ENCODE peak calls at places on chromosomes 12 and 14, in five cellular contexts. E is aorta, B is adipocyte, I is GM06990, U is GM23248. N is an unnamed sample.

GRCh38 chr12:43210437-43211197 is 341.4 kb downstream of the ADAMTS20 start:
- DNase-seq in E (no peak), B (peak), I (peak), U (peak), N (peak)

GRCh38 chr12:42862055-42862454 is 272.5 kb upstream of the PRICKLE1 start:
- DNase-seq in E (no peak), B (no peak), I (no peak), U (no peak), N (no peak)

GRCh38 chr12:92968201-92968813 is 39.2 kb upstream of the EEA1 start:
- DNase-seq in E (no peak), B (no peak), I (no peak), U (peak), N (no peak)

GRCh38 chr12:32603858-32604257 is 75.2 kb upstream of the DNM1L start:
- DNase-seq in E (no peak), B (peak), I (peak), U (peak), N (peak)

GRCh38 chr12:2559931-2560715 is 234.6 kb upstream of the FKBP4 start:
- DNase-seq in E (no peak), B (peak), I (no peak), U (no peak), N (no peak)

GRCh38 chr12:114480309-114481199 is 74.6 kb upstream of the TBX5 start:
- DNase-seq in E (no peak), B (peak), I (no peak), U (peak), N (peak)

GRCh38 chr12:67747869-67748760 is 99.6 kb downstream of the DYRK2 start:
- DNase-seq in E (no peak), B (peak), I (no peak), U (peak), N (no peak)

GRCh38 chr14:49512147-49512551 is 74.0 kb downstream of the RPS29 start:
- DNase-seq in E (no peak), B (peak), I (no peak), U (peak), N (peak)

GRCh38 chr12:47837190-47838171 is 17.8 kb upstream of the HDAC7 start:
- DNase-seq in E (peak), B (peak), I (no peak), U (peak), N (no peak)

GRCh38 chr14:63659726-63660125 is 18.1 kb upstream of the WDR89 start:
- DNase-seq in E (no peak), B (no peak), I (no peak), U (no peak), N (no peak)

GRCh38 chr12:121145221-121145620 is 12.5 kb downstream of the P2RX7 start:
- DNase-seq in E (no peak), B (no peak), I (no peak), U (peak), N (no peak)

GRCh38 chr12:68890701-68891113 is 42.3 kb downstream of the CPM start:
- DNase-seq in E (no peak), B (no peak), I (no peak), U (no peak), N (no peak)

GRCh38 chr12:30457621-30458289 is 237.9 kb downstream of the IPO8 start:
- DNase-seq in E (no peak), B (peak), I (no peak), U (peak), N (peak)

GRCh38 chr14:58904771-58905170 is 267.0 kb downstream of the DACT1 start:
- DNase-seq in E (no peak), B (peak), I (no peak), U (peak), N (no peak)

GRCh38 chr12:51441583-51441982 is 17.0 kb downstream of the SLC4A8 start:
- DNase-seq in E (no peak), B (peak), I (no peak), U (peak), N (peak)

GRCh38 chr12:30774599-30774998 is 19.8 kb upstream of the CAPRIN2 start:
- DNase-seq in E (no peak), B (no peak), I (no peak), U (no peak), N (no peak)

GRCh38 chr14:59188461-59189280 is at the start of gene DAAM1:
- DNase-seq in E (peak), B (peak), I (peak), U (peak), N (peak)

GRCh38 chr12:131959137-131959536 is 9.4 kb downstream of the EP400 start:
- DNase-seq in E (no peak), B (no peak), I (no peak), U (no peak), N (no peak)

GRCh38 chr12:124862768-124863408 is 776 bp downstream of the SCARB1 start:
- DNase-seq in E (no peak), B (peak), I (peak), U (peak), N (no peak)

GRCh38 chr14:67856806-67857205 is 37.2 kb downstream of the RAD51B start:
- DNase-seq in E (no peak), B (peak), I (no peak), U (no peak), N (no peak)

GRCh38 chr12:28899951-28900350 is 249.1 kb upstream of the FAR2 start:
- DNase-seq in E (no peak), B (peak), I (no peak), U (peak), N (peak)

GRCh38 chr14:31085027-31085426 is 58.8 kb upstream of the STRN3 start:
- DNase-seq in E (no peak), B (no peak), I (no peak), U (no peak), N (no peak)

GRCh38 chr12:83823386-83824045 is 1089.1 kb downstream of the SLC6A15 start:
- DNase-seq in E (peak), B (no peak), I (no peak), U (peak), N (no peak)

GRCh38 chr14:59534361-59534987 is 42.1 kb downstream of the CCDC175 start:
- DNase-seq in E (no peak), B (no peak), I (no peak), U (no peak), N (no peak)

GRCh38 chr14:59116984-59117415 is 71.5 kb upstream of the DAAM1 start:
- DNase-seq in E (no peak), B (no peak), I (peak), U (peak), N (no peak)

GRCh38 chr14:102314242-102315011 is 5.1 kb upstream of the ZNF839 start:
- DNase-seq in E (peak), B (peak), I (peak), U (peak), N (peak)

GRCh38 chr14:53840444-53840843 is 116.2 kb downstream of the BMP4 start:
- DNase-seq in E (no peak), B (no peak), I (no peak), U (no peak), N (no peak)

GRCh38 chr12:43648636-43649035 is 96.6 kb upstream of the ADAMTS20 start:
- DNase-seq in E (no peak), B (no peak), I (no peak), U (no peak), N (no peak)

GRCh38 chr12:6827982-6828670 is at the start of gene P3H3:
- DNase-seq in E (peak), B (peak), I (no peak), U (peak), N (no peak)

GRCh38 chr12:122873540-122873939 is 22.4 kb downstream of the VPS37B start:
- DNase-seq in E (peak), B (no peak), I (no peak), U (no peak), N (no peak)

GRCh38 chr14:73935666-73936065 is 14.2 kb downstream of the FAM161B start:
- DNase-seq in E (no peak), B (peak), I (no peak), U (peak), N (no peak)

GRCh38 chr14:52314521-52315354 is 626 bp downstream of the PTGER2 start:
- DNase-seq in E (peak), B (peak), I (peak), U (peak), N (no peak)

GRCh38 chr14:52313493-52313881 is 625 bp upstream of the PTGER2 start:
- DNase-seq in E (no peak), B (no peak), I (no peak), U (peak), N (no peak)

GRCh38 chr14:52312872-52313492 is 1.1 kb upstream of the PTGER2 start:
- DNase-seq in E (no peak), B (no peak), I (no peak), U (peak), N (peak)

GRCh38 chr14:52313903-52314481 is at the start of gene PTGER2:
- DNase-seq in E (peak), B (peak), I (peak), U (peak), N (peak)

DNA sequence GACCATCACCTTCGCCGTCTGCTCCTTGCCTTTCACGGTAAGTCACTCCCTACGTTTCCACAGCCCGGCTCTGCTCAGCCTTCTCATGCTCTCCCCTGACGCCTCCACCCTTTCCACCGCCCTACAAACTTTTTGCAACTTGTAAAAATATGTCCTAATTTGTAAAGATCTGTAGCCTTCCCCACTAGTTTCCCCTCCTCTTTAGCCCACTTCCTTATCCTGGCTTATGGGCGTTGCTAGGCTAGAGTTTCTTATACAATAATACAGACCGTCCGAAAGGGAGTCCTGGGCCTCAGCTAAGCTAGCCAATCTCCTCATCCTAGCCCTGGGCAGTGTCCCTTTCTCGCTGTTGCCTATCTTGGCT is 1.2 kb downstream of the PTGER2 start:
- DNase-seq in E (no peak), B (no peak), I (no peak), U (peak), N (no peak)
- H3K4me3 ChIP-seq in E (no peak), B (peak), I (no peak), U (peak), N (peak)

GRCh38 chr12:89225808-89226368 is 126.4 kb downstream of the DUSP6 start:
- DNase-seq in E (no peak), B (peak), I (peak), U (peak), N (peak)
- H3K4me3 ChIP-seq in E (no peak), B (peak), I (no peak), U (peak), N (no peak)

GRCh38 chr14:99189201-99189801 is 82.7 kb downstream of the BCL11B start:
- DNase-seq in E (no peak), B (no peak), I (no peak), U (peak), N (no peak)

GRCh38 chr14:99190696-99191662 is 81.0 kb downstream of the BCL11B start:
- DNase-seq in E (no peak), B (peak), I (no peak), U (no peak), N (no peak)

GRCh38 chr14:99192823-99193222 is 79.2 kb downstream of the BCL11B start:
- DNase-seq in E (no peak), B (no peak), I (no peak), U (no peak), N (no peak)

GRCh38 chr14:99194136-99194535 is 77.9 kb downstream of the BCL11B start:
- DNase-seq in E (peak), B (no peak), I (no peak), U (no peak), N (no peak)

GRCh38 chr14:99191663-99192621 is 80.1 kb downstream of the BCL11B start:
- DNase-seq in E (peak), B (peak), I (no peak), U (peak), N (peak)
- H3K4me3 ChIP-seq in E (no peak), B (peak), I (no peak), U (peak), N (peak)

GRCh38 chr14:104436741-104437701 is 142.5 kb upstream of the C14orf180 start:
- DNase-seq in E (peak), B (no peak), I (no peak), U (no peak), N (no peak)
- H3K4me3 ChIP-seq in E (no peak), B (no peak), I (no peak), U (no peak), N (no peak)

N was measured in skeletal muscle cell.